ENCODE peak calls at places on chromosomes 2 and 18, in seven cellular contexts. One of them, this sample, is unnamed.

GRCh38 chr2:228037915-228038314 is 143.6 kb downstream of the SPHKAP start:
- DNase-seq in spleen: no peak
- DNase-seq in A549: no peak
- DNase-seq in IMR-90: no peak
- DNase-seq in adrenal gland: no peak
- DNase-seq in tibial nerve: no peak
- DNase-seq in prostate gland: no peak
- DNase-seq in this sample: no peak

GRCh38 chr2:179525340-179525739 is 260.7 kb upstream of the SESTD1 start:
- DNase-seq in spleen: no peak
- DNase-seq in A549: no peak
- DNase-seq in IMR-90: no peak
- DNase-seq in adrenal gland: no peak
- DNase-seq in tibial nerve: no peak
- DNase-seq in prostate gland: no peak
- DNase-seq in this sample: no peak

GRCh38 chr2:213251618-213252017 is 32.6 kb upstream of the SPAG16 start:
- DNase-seq in spleen: no peak
- DNase-seq in A549: peak
- DNase-seq in IMR-90: peak
- DNase-seq in adrenal gland: no peak
- DNase-seq in tibial nerve: no peak
- DNase-seq in prostate gland: no peak
- DNase-seq in this sample: no peak

GRCh38 chr18:34866739-34867138 is 156.6 kb downstream of the DTNA start:
- DNase-seq in spleen: no peak
- DNase-seq in A549: no peak
- DNase-seq in IMR-90: peak
- DNase-seq in adrenal gland: no peak
- DNase-seq in tibial nerve: no peak
- DNase-seq in prostate gland: no peak
- DNase-seq in this sample: no peak

GRCh38 chr2:85447222-85447585 is 28.7 kb downstream of the SH2D6 start:
- DNase-seq in spleen: no peak
- DNase-seq in A549: no peak
- DNase-seq in IMR-90: no peak
- DNase-seq in adrenal gland: no peak
- DNase-seq in tibial nerve: no peak
- DNase-seq in prostate gland: no peak
- DNase-seq in this sample: no peak

GRCh38 chr2:205270689-205271088 is 411.6 kb upstream of the NRP2 start:
- DNase-seq in spleen: no peak
- DNase-seq in A549: no peak
- DNase-seq in IMR-90: no peak
- DNase-seq in adrenal gland: no peak
- DNase-seq in tibial nerve: no peak
- DNase-seq in prostate gland: no peak
- DNase-seq in this sample: no peak

GRCh38 chr18:79875531-79875919 is 75.9 kb downstream of the SLC66A2 start:
- DNase-seq in spleen: peak
- DNase-seq in A549: no peak
- DNase-seq in IMR-90: no peak
- DNase-seq in adrenal gland: peak
- DNase-seq in tibial nerve: no peak
- DNase-seq in prostate gland: no peak
- DNase-seq in this sample: no peak

GRCh38 chr2:38601463-38602135 is 1.1 kb downstream of the HNRNPLL start:
- DNase-seq in spleen: no peak
- DNase-seq in A549: no peak
- DNase-seq in IMR-90: peak
- DNase-seq in adrenal gland: no peak
- DNase-seq in tibial nerve: no peak
- DNase-seq in prostate gland: no peak
- DNase-seq in this sample: peak

GRCh38 chr2:220334210-220334609 is 706.8 kb downstream of the SLC4A3 start:
- DNase-seq in spleen: no peak
- DNase-seq in A549: no peak
- DNase-seq in IMR-90: peak
- DNase-seq in adrenal gland: no peak
- DNase-seq in tibial nerve: no peak
- DNase-seq in prostate gland: no peak
- DNase-seq in this sample: no peak

GRCh38 chr2:3183766-3184165 is 193.9 kb downstream of the EIPR1 start:
- DNase-seq in spleen: peak
- DNase-seq in A549: no peak
- DNase-seq in IMR-90: no peak
- DNase-seq in adrenal gland: no peak
- DNase-seq in tibial nerve: no peak
- DNase-seq in prostate gland: no peak
- DNase-seq in this sample: no peak

GRCh38 chr2:158984554-158985207 is 16.2 kb downstream of the TANC1 start:
- DNase-seq in spleen: no peak
- DNase-seq in A549: no peak
- DNase-seq in IMR-90: peak
- DNase-seq in adrenal gland: no peak
- DNase-seq in tibial nerve: no peak
- DNase-seq in prostate gland: no peak
- DNase-seq in this sample: no peak

GRCh38 chr18:46222093-46222492 is 117.9 kb downstream of the HAUS1 start:
- DNase-seq in spleen: no peak
- DNase-seq in A549: no peak
- DNase-seq in IMR-90: no peak
- DNase-seq in adrenal gland: no peak
- DNase-seq in tibial nerve: no peak
- DNase-seq in prostate gland: no peak
- DNase-seq in this sample: no peak

GRCh38 chr18:46222710-46223360 is 118.7 kb downstream of the HAUS1 start:
- DNase-seq in spleen: no peak
- DNase-seq in A549: no peak
- DNase-seq in IMR-90: no peak
- DNase-seq in adrenal gland: no peak
- DNase-seq in tibial nerve: no peak
- DNase-seq in prostate gland: no peak
- DNase-seq in this sample: no peak

GRCh38 chr18:46220116-46220515 is 115.9 kb downstream of the HAUS1 start:
- DNase-seq in spleen: no peak
- DNase-seq in A549: no peak
- DNase-seq in IMR-90: peak
- DNase-seq in adrenal gland: no peak
- DNase-seq in tibial nerve: no peak
- DNase-seq in prostate gland: no peak
- DNase-seq in this sample: no peak

GRCh38 chr18:46226461-46226860 is 122.3 kb downstream of the HAUS1 start:
- DNase-seq in spleen: no peak
- DNase-seq in A549: no peak
- DNase-seq in IMR-90: peak
- DNase-seq in adrenal gland: no peak
- DNase-seq in tibial nerve: no peak
- DNase-seq in prostate gland: no peak
- DNase-seq in this sample: no peak

GRCh38 chr18:46224181-46224775 is 120.1 kb downstream of the HAUS1 start:
- DNase-seq in spleen: no peak
- DNase-seq in A549: no peak
- DNase-seq in IMR-90: no peak
- DNase-seq in adrenal gland: no peak
- DNase-seq in tibial nerve: no peak
- DNase-seq in prostate gland: no peak
- DNase-seq in this sample: no peak
- H3K4me3 ChIP-seq in spleen: no peak
- H3K4me3 ChIP-seq in A549: no peak
- H3K4me3 ChIP-seq in IMR-90: no peak
- H3K4me3 ChIP-seq in adrenal gland: no peak
- H3K4me3 ChIP-seq in tibial nerve: no peak
- H3K4me3 ChIP-seq in prostate gland: no peak
- H3K4me3 ChIP-seq in this sample: no peak

GRCh38 chr2:17149945-17150344 is 368.3 kb downstream of the RAD51AP2 start:
- DNase-seq in spleen: no peak
- DNase-seq in A549: no peak
- DNase-seq in IMR-90: no peak
- DNase-seq in adrenal gland: no peak
- DNase-seq in tibial nerve: no peak
- DNase-seq in prostate gland: no peak
- DNase-seq in this sample: no peak

GRCh38 chr2:17146358-17146757 is 371.9 kb downstream of the RAD51AP2 start:
- DNase-seq in spleen: no peak
- DNase-seq in A549: no peak
- DNase-seq in IMR-90: no peak
- DNase-seq in adrenal gland: no peak
- DNase-seq in tibial nerve: no peak
- DNase-seq in prostate gland: no peak
- DNase-seq in this sample: no peak

DNA sequence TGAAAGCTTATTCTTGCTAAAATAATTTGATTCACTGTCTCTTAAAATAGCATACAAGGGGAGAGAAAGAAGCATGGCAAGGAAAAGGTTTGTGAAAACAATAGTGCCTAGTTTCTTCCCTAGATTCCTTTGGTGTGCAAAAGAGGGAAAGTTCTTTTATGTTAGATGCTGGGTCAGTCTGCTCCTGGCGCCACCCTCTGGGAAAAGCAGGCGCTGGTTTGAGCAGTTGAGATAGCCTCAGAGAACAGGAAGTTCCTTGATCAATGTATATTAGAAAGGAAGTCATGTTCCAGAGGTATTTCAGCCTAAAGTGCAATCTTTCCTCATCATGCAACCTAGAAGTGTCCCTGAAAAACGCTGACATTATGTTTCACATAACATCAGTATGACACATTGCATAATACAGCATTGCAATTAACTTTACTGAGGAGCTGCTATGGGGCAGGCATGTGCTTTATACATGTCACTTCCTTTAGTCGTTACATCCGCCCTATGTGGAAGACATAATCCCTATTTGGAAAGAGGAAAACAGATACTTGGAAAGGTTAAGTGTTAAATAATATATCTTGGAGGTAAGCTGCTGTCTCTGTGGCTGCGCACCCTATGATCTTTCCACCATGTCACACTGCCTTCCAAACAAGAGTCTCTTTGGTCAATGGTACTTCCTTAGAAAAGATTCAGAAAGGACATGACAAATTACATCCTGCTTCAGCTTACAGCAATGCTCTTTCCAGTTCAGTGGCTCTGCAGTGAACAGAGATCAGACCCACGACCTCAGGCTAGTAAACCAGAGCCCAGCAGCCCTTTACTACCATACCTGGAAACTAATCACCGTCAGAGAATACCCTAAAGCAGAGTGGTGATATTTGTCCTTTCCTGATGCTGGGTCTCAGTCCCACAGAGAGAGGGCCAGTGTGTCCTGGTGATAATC is 369.7 kb downstream of the RAD51AP2 start:
- DNase-seq in spleen: no peak
- DNase-seq in A549: no peak
- DNase-seq in IMR-90: no peak
- DNase-seq in adrenal gland: no peak
- DNase-seq in tibial nerve: no peak
- DNase-seq in prostate gland: peak
- DNase-seq in this sample: no peak
- TF ChIP-seq CTCF in spleen: no peak
- TF ChIP-seq CTCF in A549: no peak
- TF ChIP-seq CTCF in IMR-90: no peak
- TF ChIP-seq CTCF in adrenal gland: no peak
- TF ChIP-seq CTCF in tibial nerve: no peak
- TF ChIP-seq CTCF in prostate gland: no peak
- TF ChIP-seq CTCF in this sample: no peak

GRCh38 chr2:98445167-98445522 is 487 bp downstream of the INPP4A start:
- DNase-seq in spleen: peak
- DNase-seq in A549: no peak
- DNase-seq in IMR-90: no peak
- DNase-seq in adrenal gland: no peak
- DNase-seq in tibial nerve: no peak
- DNase-seq in prostate gland: no peak
- DNase-seq in this sample: no peak

GRCh38 chr2:98446850-98447249 is 2.2 kb downstream of the INPP4A start:
- DNase-seq in spleen: no peak
- DNase-seq in A549: no peak
- DNase-seq in IMR-90: no peak
- DNase-seq in adrenal gland: no peak
- DNase-seq in tibial nerve: no peak
- DNase-seq in prostate gland: no peak
- DNase-seq in this sample: peak

GRCh38 chr2:98442488-98442887 is 2.2 kb upstream of the INPP4A start:
- DNase-seq in spleen: no peak
- DNase-seq in A549: no peak
- DNase-seq in IMR-90: no peak
- DNase-seq in adrenal gland: no peak
- DNase-seq in tibial nerve: no peak
- DNase-seq in prostate gland: no peak
- DNase-seq in this sample: no peak

GRCh38 chr2:98445708-98446577 is 1.3 kb downstream of the INPP4A start:
- DNase-seq in spleen: no peak
- DNase-seq in A549: no peak
- DNase-seq in IMR-90: no peak
- DNase-seq in adrenal gland: no peak
- DNase-seq in tibial nerve: no peak
- DNase-seq in prostate gland: no peak
- DNase-seq in this sample: no peak

DNA sequence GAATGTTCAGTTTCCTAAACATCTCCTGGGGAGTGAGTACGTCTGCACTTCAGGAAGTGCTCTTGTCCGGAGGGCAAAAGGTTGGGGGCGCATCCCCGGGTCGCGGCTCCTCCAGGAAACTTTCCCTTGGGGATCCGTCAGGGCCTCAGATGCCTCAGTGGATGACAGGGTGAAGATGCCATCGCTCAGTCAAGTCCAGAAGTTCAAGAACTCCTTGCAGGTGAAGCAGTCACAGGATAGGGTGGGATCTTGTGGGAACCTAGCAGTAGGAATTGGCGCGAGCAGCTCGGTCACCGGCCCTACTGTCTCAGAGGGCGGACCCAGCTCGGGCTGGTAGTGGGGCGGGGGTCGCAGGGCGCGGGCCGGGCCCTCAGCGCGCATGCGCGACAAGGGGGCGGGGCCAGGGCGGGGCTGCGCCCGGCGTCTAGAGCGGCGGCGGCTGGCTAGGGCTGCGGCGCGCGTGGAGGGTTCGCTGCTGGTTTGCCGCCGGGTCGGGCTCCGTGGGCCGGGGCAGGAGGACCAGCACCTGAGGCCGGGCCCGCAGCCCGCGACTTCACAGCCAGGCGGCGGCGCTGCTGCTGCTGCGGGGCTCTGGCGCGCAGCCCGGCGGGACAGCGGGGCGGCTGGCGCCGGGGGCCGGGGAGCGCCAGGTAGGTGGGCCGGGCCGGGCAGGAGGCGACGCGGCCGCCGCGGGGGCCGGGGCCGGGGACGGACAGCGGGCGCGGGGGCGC is at the start of gene INPP4A:
- DNase-seq in spleen: peak
- DNase-seq in A549: peak
- DNase-seq in IMR-90: peak
- DNase-seq in adrenal gland: peak
- DNase-seq in tibial nerve: peak
- DNase-seq in prostate gland: peak
- DNase-seq in this sample: no peak
- TF ChIP-seq POLR2A in spleen: no peak
- TF ChIP-seq POLR2A in A549: peak
- TF ChIP-seq POLR2A in IMR-90: peak
- TF ChIP-seq POLR2A in adrenal gland: peak
- TF ChIP-seq POLR2A in tibial nerve: peak
- TF ChIP-seq POLR2A in prostate gland: peak
- TF ChIP-seq POLR2A in this sample: no peak

DNA sequence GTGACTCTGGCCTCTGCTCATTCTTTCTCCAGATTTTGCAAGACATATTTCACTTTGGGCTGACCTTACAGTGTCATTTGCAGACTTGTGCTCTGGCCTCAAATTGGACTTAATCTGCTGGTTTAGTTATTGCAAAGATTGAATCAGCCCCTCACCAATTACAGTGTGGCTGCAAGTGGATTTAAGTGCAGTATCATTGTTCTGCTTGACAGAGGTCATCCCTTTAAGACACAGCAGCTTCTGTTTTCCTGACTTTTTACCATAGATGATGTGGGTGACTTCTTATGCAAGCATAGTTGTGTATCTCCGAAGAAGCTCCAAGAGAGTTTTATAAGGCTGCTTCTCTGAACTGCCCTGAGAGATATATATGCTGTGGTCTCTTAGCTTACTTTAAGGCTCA is 3.4 kb downstream of the TRIB2 start:
- DNase-seq in spleen: no peak
- DNase-seq in A549: no peak
- DNase-seq in IMR-90: peak
- DNase-seq in adrenal gland: no peak
- DNase-seq in tibial nerve: no peak
- DNase-seq in prostate gland: no peak
- DNase-seq in this sample: no peak
- H3K4me3 ChIP-seq in spleen: peak
- H3K4me3 ChIP-seq in A549: no peak
- H3K4me3 ChIP-seq in IMR-90: peak
- H3K4me3 ChIP-seq in adrenal gland: no peak
- H3K4me3 ChIP-seq in tibial nerve: peak
- H3K4me3 ChIP-seq in prostate gland: peak
- H3K4me3 ChIP-seq in this sample: no peak